ENCODE peak calls at places on chromosomes 7 and 10, in five cellular contexts. H is fibroblast of pulmonary artery, B is WERI-Rb-1, J is GM20000, F is HEK293T. Y is an unnamed sample.

GRCh38 chr10:86164216-86164774 is 202.3 kb downstream of the GRID1 start:
- DNase-seq in H (no peak), B (no peak), J (no peak), F (no peak), Y (no peak)

GRCh38 chr10:6987536-6987945 is 407.5 kb upstream of the PRKCQ start:
- DNase-seq in H (no peak), B (no peak), J (no peak), F (no peak), Y (no peak)

GRCh38 chr10:62073429-62073828 is 171.9 kb downstream of the ARID5B start:
- DNase-seq in H (no peak), B (no peak), J (no peak), F (no peak), Y (no peak)

GRCh38 chr10:97676770-97677581 is 10.1 kb downstream of the AVPI1 start:
- DNase-seq in H (peak), B (peak), J (peak), F (peak), Y (peak)

GRCh38 chr10:67664936-67665335 is 31.1 kb downstream of the CTNNA3 start:
- DNase-seq in H (peak), B (no peak), J (no peak), F (no peak), Y (peak)

GRCh38 chr7:117972606-117973005 is 99.4 kb upstream of the CTTNBP2 start:
- DNase-seq in H (no peak), B (no peak), J (no peak), F (no peak), Y (no peak)

GRCh38 chr7:154171422-154171821 is 119.2 kb downstream of the DPP6 start:
- DNase-seq in H (no peak), B (no peak), J (no peak), F (no peak), Y (no peak)

GRCh38 chr7:123791001-123791400 is 42.2 kb upstream of the WASL start:
- DNase-seq in H (no peak), B (no peak), J (no peak), F (no peak), Y (no peak)

GRCh38 chr7:94062372-94062771 is 58.2 kb upstream of the BET1 start:
- DNase-seq in H (no peak), B (no peak), J (no peak), F (no peak), Y (peak)

GRCh38 chr7:134527979-134528371 is 608 bp downstream of the AKR1B10 start:
- DNase-seq in H (peak), B (peak), J (no peak), F (no peak), Y (peak)

GRCh38 chr7:143487566-143487965 is 9.9 kb downstream of the TAS2R41 start:
- DNase-seq in H (no peak), B (no peak), J (no peak), F (no peak), Y (peak)

GRCh38 chr10:72295330-72295910 is 21.7 kb downstream of the DDIT4 start:
- DNase-seq in H (no peak), B (no peak), J (no peak), F (no peak), Y (no peak)

GRCh38 chr7:135710417-135711138 is 17.4 kb downstream of the SLC13A4 start:
- DNase-seq in H (no peak), B (no peak), J (peak), F (peak), Y (peak)

GRCh38 chr7:110442386-110442837 is 648.5 kb upstream of the LRRN3 start:
- DNase-seq in H (peak), B (peak), J (peak), F (peak), Y (peak)

GRCh38 chr7:131691454-131692130 is 135.2 kb upstream of the PODXL start:
- DNase-seq in H (no peak), B (no peak), J (no peak), F (no peak), Y (no peak)

GRCh38 chr7:44122529-44122928 is 819 bp downstream of the POLD2 start:
- DNase-seq in H (no peak), B (no peak), J (no peak), F (no peak), Y (no peak)

GRCh38 chr10:5079836-5080235 is 14.4 kb upstream of the AKR1C3 start:
- DNase-seq in H (no peak), B (no peak), J (no peak), F (no peak), Y (no peak)

GRCh38 chr10:17805921-17806577 is 3.1 kb upstream of the MRC1 start:
- DNase-seq in H (no peak), B (peak), J (no peak), F (no peak), Y (no peak)

GRCh38 chr7:26853788-26854393 is 10.5 kb downstream of the SKAP2 start:
- DNase-seq in H (peak), B (no peak), J (no peak), F (no peak), Y (peak)

GRCh38 chr10:28125701-28126100 is 126.8 kb upstream of the ODAD2 start:
- DNase-seq in H (peak), B (no peak), J (no peak), F (no peak), Y (peak)

GRCh38 chr7:78172138-78172887 is 373.7 kb downstream of the PHTF2 start:
- DNase-seq in H (no peak), B (no peak), J (no peak), F (no peak), Y (no peak)

GRCh38 chr7:103698064-103698463 is 252.1 kb upstream of the SLC26A5 start:
- DNase-seq in H (no peak), B (no peak), J (no peak), F (no peak), Y (no peak)

GRCh38 chr7:9961161-9961922 is 1012.3 kb upstream of the PHF14 start:
- DNase-seq in H (no peak), B (no peak), J (no peak), F (no peak), Y (no peak)

GRCh38 chr7:42198974-42199668 is 37.9 kb downstream of the GLI3 start:
- DNase-seq in H (no peak), B (no peak), J (no peak), F (no peak), Y (no peak)

GRCh38 chr10:80278480-80278879 is 11.0 kb downstream of the MAT1A start:
- DNase-seq in H (no peak), B (no peak), J (no peak), F (no peak), Y (no peak)

GRCh38 chr7:108794466-108794865 is 224.8 kb downstream of the DNAJB9 start:
- DNase-seq in H (no peak), B (no peak), J (no peak), F (no peak), Y (no peak)

GRCh38 chr10:122164815-122165491 is 106.1 kb upstream of the BTBD16 start:
- DNase-seq in H (no peak), B (no peak), J (no peak), F (no peak), Y (no peak)

GRCh38 chr7:147412782-147413186 is 1177.8 kb upstream of the C7orf33 start:
- DNase-seq in H (peak), B (no peak), J (no peak), F (no peak), Y (peak)

GRCh38 chr10:52864459-52865106 is 92.0 kb upstream of the MBL2 start:
- DNase-seq in H (peak), B (no peak), J (no peak), F (no peak), Y (peak)

Y was measured in iris pigment epithelial cell.